ENCODE peak calls at places on chromosomes 3 and 15, in nine cellular contexts. Q is stromal cell of bone marrow; D is astrocyte of the spinal cord; H is choroid plexus epithelial cell; W is T-cell; U is HS-5; L is ACHN; P is RPMI7951; R is activated effector memory CD4-positive, alpha-beta T cell treated with Interleukin-2 at 50 U/mL for 16 hours. Y is an unnamed sample.

GRCh38 chr15:56019060-56019793 is 25.8 kb upstream of the NEDD4 start:
- DNase-seq in L (no peak), Q (no peak), P (peak), R (no peak), U (peak), H (no peak), W (no peak), D (no peak), Y (no peak)

GRCh38 chr15:59993041-59993750 is 10.9 kb upstream of the FOXB1 start:
- DNase-seq in D (no peak), U (no peak), W (no peak), P (no peak), R (no peak), L (no peak), H (no peak), Q (no peak), Y (peak)

GRCh38 chr3:80439490-80439889 is 671.7 kb upstream of the ROBO1 start:
- DNase-seq in H (no peak), Q (no peak), L (no peak), R (no peak), U (no peak), W (no peak), D (no peak), P (no peak), Y (peak)

GRCh38 chr3:107981471-107982111 is 109.2 kb downstream of the CD47 start:
- DNase-seq in Q (no peak), P (no peak), R (no peak), D (no peak), U (no peak), L (no peak), W (no peak), H (no peak), Y (no peak)

GRCh38 chr3:10837849-10838248 is 21.8 kb downstream of the SLC6A11 start:
- DNase-seq in H (no peak), D (no peak), Q (no peak), W (no peak), R (no peak), U (no peak), L (no peak), P (no peak), Y (no peak)

GRCh38 chr3:178823556-178824229 is 247.9 kb downstream of the ZMAT3 start:
- DNase-seq in R (no peak), H (no peak), L (no peak), P (peak), U (no peak), D (peak), W (no peak), Q (peak), Y (peak)

GRCh38 chr3:98574157-98574556 is 19.3 kb downstream of the CPOX start:
- DNase-seq in D (no peak), H (no peak), L (no peak), P (no peak), R (no peak), Q (no peak), W (no peak), U (no peak), Y (no peak)

GRCh38 chr3:112647122-112647521 is 6.2 kb upstream of the CCDC80 start:
- DNase-seq in Q (no peak), D (peak), H (peak), U (peak), R (no peak), L (peak), W (no peak), P (peak), Y (peak)

GRCh38 chr15:96341465-96342142 is 11.1 kb downstream of the NR2F2 start:
- DNase-seq in U (no peak), L (no peak), D (no peak), W (no peak), P (no peak), Q (no peak), H (peak), R (no peak), Y (no peak)

GRCh38 chr3:43155464-43156121 is 49.7 kb upstream of the POMGNT2 start:
- DNase-seq in L (peak), H (peak), W (no peak), P (peak), Q (peak), R (no peak), D (peak), U (peak), Y (peak)

GRCh38 chr3:189950258-189950657 is 170.4 kb downstream of the P3H2 start:
- DNase-seq in U (no peak), R (no peak), L (no peak), W (no peak), P (peak), D (no peak), H (peak), Q (no peak), Y (no peak)

GRCh38 chr3:14925729-14926591 is 21.4 kb upstream of the NR2C2 start:
- DNase-seq in L (peak), P (peak), D (peak), H (peak), U (no peak), R (no peak), Q (peak), W (no peak), Y (peak)

GRCh38 chr3:66989241-66989640 is 8.9 kb upstream of the KBTBD8 start:
- DNase-seq in D (no peak), U (no peak), H (no peak), P (peak), R (no peak), W (no peak), Q (no peak), L (no peak), Y (no peak)

GRCh38 chr15:38828031-38828532 is 263.5 kb upstream of the RASGRP1 start:
- DNase-seq in D (no peak), U (no peak), P (peak), Q (no peak), R (no peak), L (no peak), H (peak), W (no peak), Y (no peak)

Y was measured in DMS53.